ENCODE peak calls at places on chromosomes 13 and 19, in ten cellular contexts. One of them, this sample, is unnamed.

GRCh38 chr19:52724701-52725514 is 9.9 kb downstream of the ZNF611 start:
- DNase-seq in HS-5: no peak
- DNase-seq in naive thymus-derived CD4-positive, alpha-beta T cell: no peak
- DNase-seq in NCI-H1105: no peak
- DNase-seq in mammary epithelial cell: no peak
- DNase-seq in NCI-H146: no peak
- DNase-seq in heart left ventricle: no peak
- DNase-seq in stimulated activated CD4-positive, alpha-beta T cell treated with anti-CD3 and anti-CD28 coated beads, Interleukin-2, amount 100 ng/mL, for 48 hours: no peak
- DNase-seq in posterior vena cava: no peak
- DNase-seq in NCI-H187: no peak
- DNase-seq in this sample: no peak

GRCh38 chr19:14023404-14024235 is 4.3 kb upstream of the RLN3 start:
- DNase-seq in HS-5: no peak
- DNase-seq in naive thymus-derived CD4-positive, alpha-beta T cell: no peak
- DNase-seq in NCI-H1105: no peak
- DNase-seq in mammary epithelial cell: peak; percentile 34
- DNase-seq in NCI-H146: peak; percentile 68
- DNase-seq in heart left ventricle: peak; percentile 52
- DNase-seq in stimulated activated CD4-positive, alpha-beta T cell treated with anti-CD3 and anti-CD28 coated beads, Interleukin-2, amount 100 ng/mL, for 48 hours: no peak
- DNase-seq in posterior vena cava: peak; percentile 83
- DNase-seq in NCI-H187: no peak
- DNase-seq in this sample: peak; percentile 72

GRCh38 chr19:16661480-16662034 is 618 bp downstream of the TMEM38A start:
- DNase-seq in HS-5: no peak
- DNase-seq in naive thymus-derived CD4-positive, alpha-beta T cell: peak; percentile 7
- DNase-seq in NCI-H1105: peak; percentile 34
- DNase-seq in mammary epithelial cell: no peak
- DNase-seq in NCI-H146: peak; percentile 58
- DNase-seq in heart left ventricle: peak; percentile 74
- DNase-seq in stimulated activated CD4-positive, alpha-beta T cell treated with anti-CD3 and anti-CD28 coated beads, Interleukin-2, amount 100 ng/mL, for 48 hours: no peak
- DNase-seq in posterior vena cava: peak; percentile 80
- DNase-seq in NCI-H187: no peak
- DNase-seq in this sample: peak; percentile 67

GRCh38 chr13:42992585-42993122 is 613 bp upstream of the EPSTI1 start:
- DNase-seq in HS-5: no peak
- DNase-seq in naive thymus-derived CD4-positive, alpha-beta T cell: no peak
- DNase-seq in NCI-H1105: no peak
- DNase-seq in mammary epithelial cell: no peak
- DNase-seq in NCI-H146: no peak
- DNase-seq in heart left ventricle: no peak
- DNase-seq in stimulated activated CD4-positive, alpha-beta T cell treated with anti-CD3 and anti-CD28 coated beads, Interleukin-2, amount 100 ng/mL, for 48 hours: no peak
- DNase-seq in posterior vena cava: no peak
- DNase-seq in NCI-H187: no peak
- DNase-seq in this sample: no peak

GRCh38 chr19:14073925-14074838 is 1.6 kb downstream of the MISP3 start:
- DNase-seq in HS-5: peak; percentile 35
- DNase-seq in naive thymus-derived CD4-positive, alpha-beta T cell: peak; percentile 21
- DNase-seq in NCI-H1105: no peak
- DNase-seq in mammary epithelial cell: peak; percentile 60
- DNase-seq in NCI-H146: peak; percentile 58
- DNase-seq in heart left ventricle: no peak
- DNase-seq in stimulated activated CD4-positive, alpha-beta T cell treated with anti-CD3 and anti-CD28 coated beads, Interleukin-2, amount 100 ng/mL, for 48 hours: peak; percentile 34
- DNase-seq in posterior vena cava: no peak
- DNase-seq in NCI-H187: no peak
- DNase-seq in this sample: peak; percentile 69

GRCh38 chr19:5801796-5802616 is 2.9 kb upstream of the NRTN start:
- DNase-seq in HS-5: no peak
- DNase-seq in naive thymus-derived CD4-positive, alpha-beta T cell: no peak
- DNase-seq in NCI-H1105: no peak
- DNase-seq in mammary epithelial cell: no peak
- DNase-seq in NCI-H146: peak; percentile 67
- DNase-seq in heart left ventricle: no peak
- DNase-seq in stimulated activated CD4-positive, alpha-beta T cell treated with anti-CD3 and anti-CD28 coated beads, Interleukin-2, amount 100 ng/mL, for 48 hours: no peak
- DNase-seq in posterior vena cava: no peak
- DNase-seq in NCI-H187: no peak
- DNase-seq in this sample: no peak

GRCh38 chr13:39956036-39956435 is 300.6 kb downstream of the COG6 start:
- DNase-seq in HS-5: no peak
- DNase-seq in naive thymus-derived CD4-positive, alpha-beta T cell: no peak
- DNase-seq in NCI-H1105: no peak
- DNase-seq in mammary epithelial cell: peak; percentile 15
- DNase-seq in NCI-H146: no peak
- DNase-seq in heart left ventricle: no peak
- DNase-seq in stimulated activated CD4-positive, alpha-beta T cell treated with anti-CD3 and anti-CD28 coated beads, Interleukin-2, amount 100 ng/mL, for 48 hours: peak; percentile 38
- DNase-seq in posterior vena cava: no peak
- DNase-seq in NCI-H187: no peak
- DNase-seq in this sample: no peak

GRCh38 chr13:73835138-73835721 is 299.0 kb downstream of the KLF12 start:
- DNase-seq in HS-5: peak; percentile 14
- DNase-seq in naive thymus-derived CD4-positive, alpha-beta T cell: no peak
- DNase-seq in NCI-H1105: peak; percentile 8
- DNase-seq in mammary epithelial cell: peak; percentile 36
- DNase-seq in NCI-H146: peak; percentile 56
- DNase-seq in heart left ventricle: no peak
- DNase-seq in stimulated activated CD4-positive, alpha-beta T cell treated with anti-CD3 and anti-CD28 coated beads, Interleukin-2, amount 100 ng/mL, for 48 hours: no peak
- DNase-seq in posterior vena cava: no peak
- DNase-seq in NCI-H187: no peak
- DNase-seq in this sample: no peak

GRCh38 chr19:17073869-17074627 is 1.2 kb downstream of the HAUS8 start:
- DNase-seq in HS-5: no peak
- DNase-seq in naive thymus-derived CD4-positive, alpha-beta T cell: no peak
- DNase-seq in NCI-H1105: peak; percentile 26
- DNase-seq in mammary epithelial cell: no peak
- DNase-seq in NCI-H146: peak; percentile 96
- DNase-seq in heart left ventricle: no peak
- DNase-seq in stimulated activated CD4-positive, alpha-beta T cell treated with anti-CD3 and anti-CD28 coated beads, Interleukin-2, amount 100 ng/mL, for 48 hours: no peak
- DNase-seq in posterior vena cava: no peak
- DNase-seq in NCI-H187: no peak
- DNase-seq in this sample: no peak

GRCh38 chr13:111183087-111183645 is 68.1 kb downstream of the ARHGEF7 start:
- DNase-seq in HS-5: no peak
- DNase-seq in naive thymus-derived CD4-positive, alpha-beta T cell: no peak
- DNase-seq in NCI-H1105: no peak
- DNase-seq in mammary epithelial cell: no peak
- DNase-seq in NCI-H146: no peak
- DNase-seq in heart left ventricle: no peak
- DNase-seq in stimulated activated CD4-positive, alpha-beta T cell treated with anti-CD3 and anti-CD28 coated beads, Interleukin-2, amount 100 ng/mL, for 48 hours: no peak
- DNase-seq in posterior vena cava: no peak
- DNase-seq in NCI-H187: no peak
- DNase-seq in this sample: no peak

GRCh38 chr19:10368101-10368803 is 12.1 kb downstream of the TYK2 start:
- DNase-seq in HS-5: no peak
- DNase-seq in naive thymus-derived CD4-positive, alpha-beta T cell: no peak
- DNase-seq in NCI-H1105: no peak
- DNase-seq in mammary epithelial cell: no peak
- DNase-seq in NCI-H146: no peak
- DNase-seq in heart left ventricle: no peak
- DNase-seq in stimulated activated CD4-positive, alpha-beta T cell treated with anti-CD3 and anti-CD28 coated beads, Interleukin-2, amount 100 ng/mL, for 48 hours: no peak
- DNase-seq in posterior vena cava: no peak
- DNase-seq in NCI-H187: no peak
- DNase-seq in this sample: no peak

GRCh38 chr19:28401739-28402138 is 811.2 kb downstream of the UQCRFS1 start:
- DNase-seq in HS-5: no peak
- DNase-seq in naive thymus-derived CD4-positive, alpha-beta T cell: no peak
- DNase-seq in NCI-H1105: no peak
- DNase-seq in mammary epithelial cell: no peak
- DNase-seq in NCI-H146: no peak
- DNase-seq in heart left ventricle: no peak
- DNase-seq in stimulated activated CD4-positive, alpha-beta T cell treated with anti-CD3 and anti-CD28 coated beads, Interleukin-2, amount 100 ng/mL, for 48 hours: no peak
- DNase-seq in posterior vena cava: no peak
- DNase-seq in NCI-H187: no peak
- DNase-seq in this sample: no peak

GRCh38 chr19:38869160-38869835 is 8.8 kb downstream of the RINL start:
- DNase-seq in HS-5: no peak
- DNase-seq in naive thymus-derived CD4-positive, alpha-beta T cell: no peak
- DNase-seq in NCI-H1105: no peak
- DNase-seq in mammary epithelial cell: no peak
- DNase-seq in NCI-H146: no peak
- DNase-seq in heart left ventricle: no peak
- DNase-seq in stimulated activated CD4-positive, alpha-beta T cell treated with anti-CD3 and anti-CD28 coated beads, Interleukin-2, amount 100 ng/mL, for 48 hours: no peak
- DNase-seq in posterior vena cava: no peak
- DNase-seq in NCI-H187: no peak
- DNase-seq in this sample: no peak

GRCh38 chr19:51439021-51439465 is 19.2 kb downstream of the SIGLEC8 start:
- DNase-seq in HS-5: no peak
- DNase-seq in naive thymus-derived CD4-positive, alpha-beta T cell: no peak
- DNase-seq in NCI-H1105: no peak
- DNase-seq in mammary epithelial cell: peak; percentile 18
- DNase-seq in NCI-H146: no peak
- DNase-seq in heart left ventricle: no peak
- DNase-seq in stimulated activated CD4-positive, alpha-beta T cell treated with anti-CD3 and anti-CD28 coated beads, Interleukin-2, amount 100 ng/mL, for 48 hours: peak; percentile 27
- DNase-seq in posterior vena cava: no peak
- DNase-seq in NCI-H187: no peak
- DNase-seq in this sample: peak; percentile 35

GRCh38 chr13:40388617-40389016 is 277.8 kb downstream of the FOXO1 start:
- DNase-seq in HS-5: no peak
- DNase-seq in naive thymus-derived CD4-positive, alpha-beta T cell: peak; percentile 36
- DNase-seq in NCI-H1105: no peak
- DNase-seq in mammary epithelial cell: no peak
- DNase-seq in NCI-H146: no peak
- DNase-seq in heart left ventricle: no peak
- DNase-seq in stimulated activated CD4-positive, alpha-beta T cell treated with anti-CD3 and anti-CD28 coated beads, Interleukin-2, amount 100 ng/mL, for 48 hours: peak; percentile 60
- DNase-seq in posterior vena cava: no peak
- DNase-seq in NCI-H187: no peak
- DNase-seq in this sample: no peak

GRCh38 chr19:41330946-41331678 is 21.1 kb downstream of the CCDC97 start:
- DNase-seq in HS-5: no peak
- DNase-seq in naive thymus-derived CD4-positive, alpha-beta T cell: no peak
- DNase-seq in NCI-H1105: no peak
- DNase-seq in mammary epithelial cell: no peak
- DNase-seq in NCI-H146: peak; percentile 17
- DNase-seq in heart left ventricle: no peak
- DNase-seq in stimulated activated CD4-positive, alpha-beta T cell treated with anti-CD3 and anti-CD28 coated beads, Interleukin-2, amount 100 ng/mL, for 48 hours: no peak
- DNase-seq in posterior vena cava: no peak
- DNase-seq in NCI-H187: no peak
- DNase-seq in this sample: no peak

GRCh38 chr13:36432106-36432544 is at the start of gene CCNA1:
- DNase-seq in HS-5: no peak
- DNase-seq in naive thymus-derived CD4-positive, alpha-beta T cell: no peak
- DNase-seq in NCI-H1105: peak; percentile 70
- DNase-seq in mammary epithelial cell: peak; percentile 47
- DNase-seq in NCI-H146: peak; percentile 97
- DNase-seq in heart left ventricle: no peak
- DNase-seq in stimulated activated CD4-positive, alpha-beta T cell treated with anti-CD3 and anti-CD28 coated beads, Interleukin-2, amount 100 ng/mL, for 48 hours: no peak
- DNase-seq in posterior vena cava: peak; percentile 79
- DNase-seq in NCI-H187: peak; percentile 17
- DNase-seq in this sample: peak; percentile 71

GRCh38 chr13:20492641-20493040 is 33.0 kb downstream of the CRYL1 start:
- DNase-seq in HS-5: no peak
- DNase-seq in naive thymus-derived CD4-positive, alpha-beta T cell: no peak
- DNase-seq in NCI-H1105: no peak
- DNase-seq in mammary epithelial cell: peak; percentile 45
- DNase-seq in NCI-H146: peak; percentile 5
- DNase-seq in heart left ventricle: no peak
- DNase-seq in stimulated activated CD4-positive, alpha-beta T cell treated with anti-CD3 and anti-CD28 coated beads, Interleukin-2, amount 100 ng/mL, for 48 hours: peak; percentile 39
- DNase-seq in posterior vena cava: no peak
- DNase-seq in NCI-H187: no peak
- DNase-seq in this sample: no peak

GRCh38 chr13:30725331-30726085 is 9.8 kb upstream of the ALOX5AP start:
- DNase-seq in HS-5: no peak
- DNase-seq in naive thymus-derived CD4-positive, alpha-beta T cell: no peak
- DNase-seq in NCI-H1105: no peak
- DNase-seq in mammary epithelial cell: no peak
- DNase-seq in NCI-H146: no peak
- DNase-seq in heart left ventricle: no peak
- DNase-seq in stimulated activated CD4-positive, alpha-beta T cell treated with anti-CD3 and anti-CD28 coated beads, Interleukin-2, amount 100 ng/mL, for 48 hours: no peak
- DNase-seq in posterior vena cava: no peak
- DNase-seq in NCI-H187: no peak
- DNase-seq in this sample: no peak

GRCh38 chr13:28231642-28232041 is 93.3 kb downstream of the PAN3 start:
- DNase-seq in HS-5: no peak
- DNase-seq in naive thymus-derived CD4-positive, alpha-beta T cell: no peak
- DNase-seq in NCI-H1105: no peak
- DNase-seq in mammary epithelial cell: no peak
- DNase-seq in NCI-H146: no peak
- DNase-seq in heart left ventricle: no peak
- DNase-seq in stimulated activated CD4-positive, alpha-beta T cell treated with anti-CD3 and anti-CD28 coated beads, Interleukin-2, amount 100 ng/mL, for 48 hours: no peak
- DNase-seq in posterior vena cava: no peak
- DNase-seq in NCI-H187: no peak
- DNase-seq in this sample: no peak

GRCh38 chr19:2476451-2477140 is 669 bp downstream of the GADD45B start:
- DNase-seq in HS-5: no peak
- DNase-seq in naive thymus-derived CD4-positive, alpha-beta T cell: peak; percentile 38
- DNase-seq in NCI-H1105: no peak
- DNase-seq in mammary epithelial cell: peak; percentile 49
- DNase-seq in NCI-H146: no peak
- DNase-seq in heart left ventricle: peak; percentile 64
- DNase-seq in stimulated activated CD4-positive, alpha-beta T cell treated with anti-CD3 and anti-CD28 coated beads, Interleukin-2, amount 100 ng/mL, for 48 hours: peak; percentile 57
- DNase-seq in posterior vena cava: no peak
- DNase-seq in NCI-H187: no peak
- DNase-seq in this sample: peak; percentile 77

This sample was measured in upper lobe of right lung.